ENCODE peak calls at places on chromosomes 11 and 22, in five cellular contexts. One of them, this sample, is unnamed.

GRCh38 chr11:66459138-66459778 is 7.4 kb upstream of the PELI3 start:
- DNase-seq in aorta: no peak
- DNase-seq in IMR-90: no peak
- DNase-seq in psoas muscle: no peak
- DNase-seq in pancreas: no peak
- DNase-seq in this sample: no peak

GRCh38 chr11:130315354-130315970 is 745 bp upstream of the ZBTB44 start:
- DNase-seq in aorta: peak; percentile 77
- DNase-seq in IMR-90: no peak
- DNase-seq in psoas muscle: peak; percentile 57
- DNase-seq in pancreas: peak; percentile 82
- DNase-seq in this sample: no peak

GRCh38 chr11:57324154-57324885 is 432 bp downstream of the TNKS1BP1 start:
- DNase-seq in aorta: peak; percentile 82
- DNase-seq in IMR-90: peak; percentile 48
- DNase-seq in psoas muscle: peak; percentile 80
- DNase-seq in pancreas: peak; percentile 89
- DNase-seq in this sample: peak; percentile 70

GRCh38 chr22:36671398-36671797 is 32.2 kb downstream of the CACNG2 start:
- DNase-seq in aorta: no peak
- DNase-seq in IMR-90: no peak
- DNase-seq in psoas muscle: no peak
- DNase-seq in pancreas: no peak
- DNase-seq in this sample: no peak

GRCh38 chr11:26910192-26910591 is 83.7 kb upstream of the FIBIN start:
- DNase-seq in aorta: no peak
- DNase-seq in IMR-90: no peak
- DNase-seq in psoas muscle: no peak
- DNase-seq in pancreas: no peak
- DNase-seq in this sample: no peak

GRCh38 chr11:43987384-43988039 is 45.1 kb downstream of the C11orf96 start:
- DNase-seq in aorta: peak; percentile 96
- DNase-seq in IMR-90: peak; percentile 80
- DNase-seq in psoas muscle: peak; percentile 94
- DNase-seq in pancreas: no peak
- DNase-seq in this sample: peak; percentile 76

GRCh38 chr11:13297308-13297916 is 19.8 kb downstream of the BMAL1 start:
- DNase-seq in aorta: no peak
- DNase-seq in IMR-90: no peak
- DNase-seq in psoas muscle: no peak
- DNase-seq in pancreas: no peak
- DNase-seq in this sample: no peak

GRCh38 chr11:85694385-85694980 is 8.5 kb upstream of the CCDC89 start:
- DNase-seq in aorta: no peak
- DNase-seq in IMR-90: peak; percentile 71
- DNase-seq in psoas muscle: no peak
- DNase-seq in pancreas: no peak
- DNase-seq in this sample: no peak

GRCh38 chr11:69249641-69250502 is 44.1 kb upstream of the MYEOV start:
- DNase-seq in aorta: peak; percentile 67
- DNase-seq in IMR-90: peak; percentile 69
- DNase-seq in psoas muscle: no peak
- DNase-seq in pancreas: no peak
- DNase-seq in this sample: no peak

GRCh38 chr22:36435516-36436415 is 45.7 kb downstream of the TXN2 start:
- DNase-seq in aorta: no peak
- DNase-seq in IMR-90: no peak
- DNase-seq in psoas muscle: no peak
- DNase-seq in pancreas: peak; percentile 88
- DNase-seq in this sample: no peak

GRCh38 chr22:46736705-46737104 is 1.3 kb downstream of the CERK start:
- DNase-seq in aorta: no peak
- DNase-seq in IMR-90: no peak
- DNase-seq in psoas muscle: no peak
- DNase-seq in pancreas: no peak
- DNase-seq in this sample: no peak

GRCh38 chr11:44529895-44530412 is 35.5 kb upstream of the CD82 start:
- DNase-seq in aorta: no peak
- DNase-seq in IMR-90: no peak
- DNase-seq in psoas muscle: no peak
- DNase-seq in pancreas: no peak
- DNase-seq in this sample: no peak

GRCh38 chr11:116696381-116696941 is 76.3 kb downstream of the BUD13 start:
- DNase-seq in aorta: peak; percentile 30
- DNase-seq in IMR-90: no peak
- DNase-seq in psoas muscle: no peak
- DNase-seq in pancreas: no peak
- DNase-seq in this sample: no peak

GRCh38 chr11:131977231-131977630 is 606.8 kb downstream of the NTM start:
- DNase-seq in aorta: no peak
- DNase-seq in IMR-90: peak; percentile 43
- DNase-seq in psoas muscle: no peak
- DNase-seq in pancreas: no peak
- DNase-seq in this sample: no peak

GRCh38 chr22:25845985-25846745 is 104.2 kb downstream of the MYO18B start:
- DNase-seq in aorta: no peak
- DNase-seq in IMR-90: no peak
- DNase-seq in psoas muscle: no peak
- DNase-seq in pancreas: no peak
- DNase-seq in this sample: no peak

GRCh38 chr11:46918778-46919513 is 596 bp upstream of the LRP4 start:
- DNase-seq in aorta: no peak
- DNase-seq in IMR-90: no peak
- DNase-seq in psoas muscle: no peak
- DNase-seq in pancreas: no peak
- DNase-seq in this sample: peak; percentile 79

GRCh38 chr11:111851067-111851466 is 20.3 kb downstream of the ALG9 start:
- DNase-seq in aorta: no peak
- DNase-seq in IMR-90: no peak
- DNase-seq in psoas muscle: no peak
- DNase-seq in pancreas: no peak
- DNase-seq in this sample: no peak

GRCh38 chr11:117127164-117127563 is 16.9 kb upstream of the PAFAH1B2 start:
- DNase-seq in aorta: no peak
- DNase-seq in IMR-90: no peak
- DNase-seq in psoas muscle: no peak
- DNase-seq in pancreas: no peak
- DNase-seq in this sample: no peak

GRCh38 chr11:46969379-46969778 is 32.8 kb downstream of the CSTPP1 start:
- DNase-seq in aorta: no peak
- DNase-seq in IMR-90: no peak
- DNase-seq in psoas muscle: no peak
- DNase-seq in pancreas: no peak
- DNase-seq in this sample: no peak

GRCh38 chr11:2898366-2899079 is 12.9 kb upstream of the CDKN1C start:
- DNase-seq in aorta: no peak
- DNase-seq in IMR-90: peak; percentile 94
- DNase-seq in psoas muscle: peak; percentile 76
- DNase-seq in pancreas: peak; percentile 55
- DNase-seq in this sample: no peak

GRCh38 chr22:19871023-19871844 is 16.6 kb upstream of the GNB1L start:
- DNase-seq in aorta: peak; percentile 68
- DNase-seq in IMR-90: no peak
- DNase-seq in psoas muscle: no peak
- DNase-seq in pancreas: peak; percentile 58
- DNase-seq in this sample: peak; percentile 2

GRCh38 chr22:24134090-24134846 is 47.0 kb upstream of the SUSD2 start:
- DNase-seq in aorta: no peak
- DNase-seq in IMR-90: no peak
- DNase-seq in psoas muscle: no peak
- DNase-seq in pancreas: peak; percentile 31
- DNase-seq in this sample: no peak

GRCh38 chr22:37303821-37304274 is 21.5 kb downstream of the CYTH4 start:
- DNase-seq in aorta: no peak
- DNase-seq in IMR-90: peak; percentile 95
- DNase-seq in psoas muscle: no peak
- DNase-seq in pancreas: no peak
- DNase-seq in this sample: no peak

GRCh38 chr22:42688241-42688913 is 32.3 kb downstream of the A4GALT start:
- DNase-seq in aorta: peak; percentile 95
- DNase-seq in IMR-90: peak; percentile 93
- DNase-seq in psoas muscle: peak; percentile 96
- DNase-seq in pancreas: no peak
- DNase-seq in this sample: peak; percentile 59
- H3K4me3 ChIP-seq in aorta: no peak overlapping the region
- H3K4me3 ChIP-seq in IMR-90: no peak overlapping the region
- H3K4me3 ChIP-seq in psoas muscle: peak overlapping the region; percentile 32
- H3K4me3 ChIP-seq in pancreas: no peak overlapping the region
- H3K4me3 ChIP-seq in this sample: no peak overlapping the region

DNA sequence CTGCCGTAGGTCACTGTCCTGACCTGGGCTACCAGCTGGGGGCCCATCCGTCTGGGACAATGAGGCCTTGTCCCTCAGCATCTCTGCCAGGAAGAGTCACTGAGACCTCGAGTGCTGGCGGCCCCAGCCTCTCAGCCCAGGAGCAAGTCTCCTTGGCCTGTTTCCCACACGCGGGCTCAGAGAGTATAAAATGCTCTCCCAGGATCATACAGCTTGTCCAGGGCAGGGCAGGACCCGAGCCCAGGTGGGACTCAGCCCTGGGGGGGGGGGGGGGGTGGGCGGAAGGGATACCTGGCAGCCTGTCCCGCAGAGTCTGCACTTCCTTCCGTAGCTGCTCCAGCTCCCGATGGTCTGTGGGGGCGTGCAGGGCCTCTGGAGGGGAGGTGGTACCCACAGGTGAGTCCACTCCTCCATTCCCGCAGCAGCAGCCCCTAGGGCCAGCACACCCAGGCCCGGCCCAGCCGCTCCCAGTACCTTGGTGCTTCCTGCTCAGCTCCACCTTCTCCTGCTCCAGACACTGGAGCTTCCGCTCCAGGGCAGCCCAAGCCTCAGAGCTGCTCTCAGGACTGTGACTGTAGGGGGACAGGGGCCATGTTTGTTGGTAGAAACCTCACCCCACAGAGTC is 7.9 kb downstream of the CDC42BPG start:
- DNase-seq in aorta: no peak
- DNase-seq in IMR-90: no peak
- DNase-seq in psoas muscle: no peak
- DNase-seq in pancreas: peak; percentile 70
- DNase-seq in this sample: no peak
- H3K36me3 ChIP-seq in aorta: no peaks in the 10 kb centered on the region
- H3K36me3 ChIP-seq in IMR-90: no peaks in the 10 kb centered on the region
- H3K36me3 ChIP-seq in psoas muscle: no peaks in the 10 kb centered on the region
- H3K36me3 ChIP-seq in pancreas: no peaks in the 10 kb centered on the region
- H3K36me3 ChIP-seq in this sample: peaks cover 49% of the 10 kb centered on the region

DNA sequence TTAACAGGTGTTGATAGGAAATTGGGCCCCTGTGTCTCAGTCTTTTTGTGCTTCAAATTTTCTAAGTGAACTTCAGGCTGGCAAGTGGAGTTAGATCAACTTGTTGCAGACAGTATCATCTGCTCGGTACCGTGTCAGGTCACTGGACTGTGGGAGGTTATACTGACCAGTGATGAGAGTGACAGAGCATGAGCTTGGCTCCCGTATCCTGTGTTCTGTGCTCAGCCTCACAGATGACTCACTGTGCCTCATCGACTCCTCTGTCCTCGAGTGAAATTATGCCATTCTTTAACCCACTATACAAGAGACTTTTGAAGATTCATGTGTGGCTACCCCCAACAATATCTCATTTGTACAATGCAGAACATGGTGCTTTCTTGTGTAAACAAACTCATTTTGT is 7.9 kb downstream of the GRAP2 start:
- DNase-seq in aorta: no peak
- DNase-seq in IMR-90: peak; percentile 8
- DNase-seq in psoas muscle: no peak
- DNase-seq in pancreas: no peak
- DNase-seq in this sample: no peak
- H3K4me3 ChIP-seq in aorta: no peak overlapping the region
- H3K4me3 ChIP-seq in IMR-90: no peak overlapping the region
- H3K4me3 ChIP-seq in psoas muscle: no peak overlapping the region
- H3K4me3 ChIP-seq in pancreas: no peak overlapping the region
- H3K4me3 ChIP-seq in this sample: no peak overlapping the region

GRCh38 chr11:62719302-62719978 is 7.8 kb downstream of the HNRNPUL2 start:
- DNase-seq in aorta: no peak
- DNase-seq in IMR-90: peak; percentile 25
- DNase-seq in psoas muscle: no peak
- DNase-seq in pancreas: no peak
- DNase-seq in this sample: no peak

GRCh38 chr11:62726156-62727006 is 876 bp downstream of the HNRNPUL2 start:
- DNase-seq in aorta: no peak
- DNase-seq in IMR-90: no peak
- DNase-seq in psoas muscle: no peak
- DNase-seq in pancreas: peak; percentile 82
- DNase-seq in this sample: no peak

GRCh38 chr11:62725686-62726085 is 1.6 kb downstream of the HNRNPUL2 start:
- DNase-seq in aorta: no peak
- DNase-seq in IMR-90: no peak
- DNase-seq in psoas muscle: no peak
- DNase-seq in pancreas: no peak
- DNase-seq in this sample: no peak

GRCh38 chr11:62724171-62724570 is 3.1 kb downstream of the HNRNPUL2 start:
- DNase-seq in aorta: no peak
- DNase-seq in IMR-90: no peak
- DNase-seq in psoas muscle: no peak
- DNase-seq in pancreas: no peak
- DNase-seq in this sample: no peak

DNA sequence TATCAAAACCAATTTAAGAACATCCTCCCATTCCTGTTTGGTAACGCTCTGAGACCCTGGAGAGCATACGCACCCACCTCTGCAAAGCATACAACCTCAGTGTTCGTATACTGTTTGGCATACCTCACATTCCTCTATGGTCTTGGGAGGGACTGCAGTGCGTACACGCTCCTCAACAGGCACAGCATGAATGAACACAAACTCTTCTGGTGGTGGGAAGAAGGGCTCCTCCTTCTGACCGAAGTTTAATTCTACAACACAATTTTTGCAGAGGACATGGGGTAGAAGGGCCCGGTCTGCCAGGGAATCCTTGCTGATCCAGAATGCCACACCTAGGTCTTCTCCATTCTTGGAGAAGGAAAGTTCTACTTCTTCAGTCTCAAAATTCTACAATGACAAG is 5.3 kb downstream of the HNRNPUL2 start:
- DNase-seq in aorta: no peak
- DNase-seq in IMR-90: peak; percentile 40
- DNase-seq in psoas muscle: no peak
- DNase-seq in pancreas: no peak
- DNase-seq in this sample: no peak
- H3K36me3 ChIP-seq in aorta: peaks cover 11% of the 10 kb centered on the region
- H3K36me3 ChIP-seq in IMR-90: peaks cover 56% of the 10 kb centered on the region
- H3K36me3 ChIP-seq in psoas muscle: peaks cover 12% of the 10 kb centered on the region
- H3K36me3 ChIP-seq in pancreas: peaks cover 9% of the 10 kb centered on the region
- H3K36me3 ChIP-seq in this sample: peaks cover 95% of the 10 kb centered on the region

GRCh38 chr11:61972112-61972795 is 4.8 kb upstream of the FTH1 start:
- DNase-seq in aorta: peak; percentile 22
- DNase-seq in IMR-90: no peak
- DNase-seq in psoas muscle: no peak
- DNase-seq in pancreas: no peak
- DNase-seq in this sample: no peak
- H3K4me3 ChIP-seq in aorta: no peak overlapping the region
- H3K4me3 ChIP-seq in IMR-90: no peak overlapping the region
- H3K4me3 ChIP-seq in psoas muscle: peak overlapping the region; percentile 36
- H3K4me3 ChIP-seq in pancreas: no peak overlapping the region
- H3K4me3 ChIP-seq in this sample: no peak overlapping the region

DNA sequence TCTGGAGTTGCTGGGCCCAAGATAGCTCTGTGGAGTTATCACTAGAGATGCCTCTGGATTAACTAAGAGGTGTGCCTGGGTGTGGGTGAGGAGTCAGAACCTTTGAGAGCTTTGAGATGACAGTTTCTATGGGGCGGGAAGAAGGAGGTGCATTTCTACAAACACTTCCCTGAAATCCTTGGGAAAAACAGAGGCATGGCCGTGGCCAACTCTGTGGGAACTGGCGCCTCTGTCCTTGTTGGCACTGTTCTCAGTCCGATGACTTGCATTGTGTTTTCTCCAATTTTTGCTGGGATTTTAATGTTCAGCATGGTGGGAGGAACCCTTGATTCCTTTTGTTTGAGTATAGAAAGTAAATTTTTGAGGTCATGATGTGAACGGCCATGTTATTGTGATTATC is 115.8 kb upstream of the PARVA start:
- DNase-seq in aorta: no peak
- DNase-seq in IMR-90: no peak
- DNase-seq in psoas muscle: no peak
- DNase-seq in pancreas: no peak
- DNase-seq in this sample: no peak
- H3K36me3 ChIP-seq in aorta: peaks cover 23% of the 10 kb centered on the region
- H3K36me3 ChIP-seq in IMR-90: peaks cover 62% of the 10 kb centered on the region
- H3K36me3 ChIP-seq in psoas muscle: no peaks in the 10 kb centered on the region
- H3K36me3 ChIP-seq in pancreas: no peaks in the 10 kb centered on the region
- H3K36me3 ChIP-seq in this sample: no peaks in the 10 kb centered on the region